ENCODE peak calls at places on chromosomes 1 and 21, in five cellular contexts. One of them, this sample, is unnamed.

GRCh38 chr1:235734335-235734734 is 84.8 kb upstream of the GNG4 start:
- DNase-seq in islet precursor cell: no peak
- DNase-seq in CD8-positive, alpha-beta T cell: no peak
- DNase-seq in Daoy: no peak
- DNase-seq in tibial artery: no peak
- DNase-seq in this sample: no peak

GRCh38 chr1:57061369-57061768 is 95.6 kb upstream of the C8B start:
- DNase-seq in islet precursor cell: no peak
- DNase-seq in CD8-positive, alpha-beta T cell: no peak
- DNase-seq in Daoy: peak
- DNase-seq in tibial artery: no peak
- DNase-seq in this sample: no peak

GRCh38 chr1:239527046-239527693 is 140.8 kb downstream of the CHRM3 start:
- DNase-seq in tibial artery: no peak
- DNase-seq in islet precursor cell: no peak
- DNase-seq in CD8-positive, alpha-beta T cell: no peak
- DNase-seq in Daoy: no peak
- DNase-seq in this sample: no peak

GRCh38 chr1:158961178-158961577 is 29.8 kb downstream of the PYHIN1 start:
- DNase-seq in islet precursor cell: no peak
- DNase-seq in tibial artery: no peak
- DNase-seq in CD8-positive, alpha-beta T cell: no peak
- DNase-seq in Daoy: no peak
- DNase-seq in this sample: peak

GRCh38 chr1:37498872-37499617 is 15.5 kb downstream of the MEAF6 start:
- DNase-seq in CD8-positive, alpha-beta T cell: no peak
- DNase-seq in islet precursor cell: peak
- DNase-seq in tibial artery: no peak
- DNase-seq in Daoy: peak
- DNase-seq in this sample: peak

GRCh38 chr1:166603296-166603695 is 236.0 kb upstream of the POGK start:
- DNase-seq in Daoy: no peak
- DNase-seq in CD8-positive, alpha-beta T cell: no peak
- DNase-seq in tibial artery: no peak
- DNase-seq in islet precursor cell: no peak
- DNase-seq in this sample: no peak

GRCh38 chr1:183033205-183033604 is 10.0 kb downstream of the LAMC1 start:
- DNase-seq in CD8-positive, alpha-beta T cell: no peak
- DNase-seq in Daoy: no peak
- DNase-seq in tibial artery: no peak
- DNase-seq in islet precursor cell: peak
- DNase-seq in this sample: no peak

GRCh38 chr1:180901221-180901990 is 11.3 kb upstream of the KIAA1614 start:
- DNase-seq in islet precursor cell: no peak
- DNase-seq in CD8-positive, alpha-beta T cell: peak
- DNase-seq in Daoy: no peak
- DNase-seq in tibial artery: no peak
- DNase-seq in this sample: peak

GRCh38 chr1:24503003-24503751 is 541 bp downstream of the RCAN3 start:
- DNase-seq in Daoy: no peak
- DNase-seq in CD8-positive, alpha-beta T cell: no peak
- DNase-seq in tibial artery: no peak
- DNase-seq in islet precursor cell: no peak
- DNase-seq in this sample: peak

GRCh38 chr1:30460661-30461060 is 262.7 kb downstream of the MATN1 start:
- DNase-seq in CD8-positive, alpha-beta T cell: no peak
- DNase-seq in islet precursor cell: no peak
- DNase-seq in tibial artery: peak
- DNase-seq in Daoy: no peak
- DNase-seq in this sample: no peak

GRCh38 chr1:221706862-221707582 is 34.9 kb downstream of the DUSP10 start:
- DNase-seq in Daoy: no peak
- DNase-seq in tibial artery: no peak
- DNase-seq in islet precursor cell: no peak
- DNase-seq in CD8-positive, alpha-beta T cell: no peak
- DNase-seq in this sample: no peak

GRCh38 chr1:20190761-20191160 is 4.4 kb upstream of the PLA2G2C start:
- DNase-seq in CD8-positive, alpha-beta T cell: no peak
- DNase-seq in Daoy: no peak
- DNase-seq in islet precursor cell: no peak
- DNase-seq in tibial artery: no peak
- DNase-seq in this sample: no peak

GRCh38 chr1:17167041-17167782 is 37.7 kb upstream of the PADI1 start:
- DNase-seq in Daoy: peak
- DNase-seq in CD8-positive, alpha-beta T cell: no peak
- DNase-seq in islet precursor cell: peak
- DNase-seq in tibial artery: no peak
- DNase-seq in this sample: peak

GRCh38 chr1:74693473-74693872 is 19.9 kb upstream of the ERICH3 start:
- DNase-seq in islet precursor cell: no peak
- DNase-seq in CD8-positive, alpha-beta T cell: no peak
- DNase-seq in Daoy: peak
- DNase-seq in tibial artery: no peak
- DNase-seq in this sample: no peak

GRCh38 chr1:209937996-209938959 is at the start of gene SYT14:
- DNase-seq in Daoy: peak
- DNase-seq in islet precursor cell: peak
- DNase-seq in CD8-positive, alpha-beta T cell: no peak
- DNase-seq in tibial artery: no peak
- DNase-seq in this sample: peak

GRCh38 chr21:19065164-19065563 is 661.6 kb upstream of the TMPRSS15 start:
- DNase-seq in CD8-positive, alpha-beta T cell: no peak
- DNase-seq in Daoy: no peak
- DNase-seq in tibial artery: no peak
- DNase-seq in islet precursor cell: no peak
- DNase-seq in this sample: no peak

GRCh38 chr1:163168053-163168452 is 34.7 kb downstream of the RGS5 start:
- DNase-seq in CD8-positive, alpha-beta T cell: no peak
- DNase-seq in tibial artery: no peak
- DNase-seq in islet precursor cell: peak
- DNase-seq in Daoy: peak
- DNase-seq in this sample: peak